ENCODE peak calls at places on chromosomes 1 and 21, in four cellular contexts. S is right lobe of liver, I is fibroblast of lung, N is right cardiac atrium. R is an unnamed sample. For H3K4me1, the result is how much of the 10 kb centered on the place peaks cover.

GRCh38 chr21:42062543-42063022 is 8.5 kb upstream of the UMODL1 start:
- DNase-seq in S (peak), I (no peak), N (peak), R (peak)

GRCh38 chr1:34129630-34130029 is 35.4 kb downstream of the CSMD2 start:
- DNase-seq in S (no peak), I (no peak), N (no peak), R (no peak)

GRCh38 chr1:20604678-20605077 is 15.8 kb downstream of the CDA start:
- DNase-seq in S (peak), I (no peak), N (no peak), R (no peak)

GRCh38 chr1:210586785-210587184 is 258.1 kb downstream of the HHAT start:
- DNase-seq in S (no peak), I (no peak), N (no peak), R (no peak)

GRCh38 chr1:5921671-5922070 is 70.6 kb downstream of the NPHP4 start:
- DNase-seq in S (no peak), I (no peak), N (no peak), R (no peak)

GRCh38 chr1:9826616-9827015 is 2.9 kb upstream of the CLSTN1 start:
- DNase-seq in S (no peak), I (no peak), N (no peak), R (peak)

GRCh38 chr1:157359309-157360020 is 192.8 kb downstream of the FCRL5 start:
- DNase-seq in S (no peak), I (no peak), N (no peak), R (no peak)

GRCh38 chr1:234600418-234601216 is 9.4 kb downstream of the IRF2BP2 start:
- DNase-seq in S (no peak), I (no peak), N (peak), R (no peak)

GRCh38 chr1:210310562-210310961 is 18.1 kb upstream of the HHAT start:
- DNase-seq in S (no peak), I (no peak), N (no peak), R (no peak)

GRCh38 chr1:94401206-94401605 is 17.0 kb upstream of the ABCD3 start:
- DNase-seq in S (no peak), I (no peak), N (no peak), R (no peak)

GRCh38 chr1:206926286-206926685 is 4.5 kb upstream of the FCMR start:
- DNase-seq in S (no peak), I (no peak), N (no peak), R (no peak)

GRCh38 chr1:200483491-200484143 is 73.8 kb upstream of the ZNF281 start:
- DNase-seq in S (no peak), I (peak), N (no peak), R (no peak)

GRCh38 chr1:169495050-169495740 is 9.5 kb upstream of the SLC19A2 start:
- DNase-seq in S (no peak), I (no peak), N (no peak), R (no peak)

GRCh38 chr21:46182548-46183336 is 1.5 kb downstream of the SPATC1L start:
- DNase-seq in S (no peak), I (no peak), N (peak), R (no peak)

GRCh38 chr1:172809751-172810150 is 150.8 kb downstream of the FASLG start:
- DNase-seq in S (no peak), I (no peak), N (no peak), R (no peak)

GRCh38 chr1:241647658-241648057 is 4.4 kb upstream of the WDR64 start:
- DNase-seq in S (no peak), I (no peak), N (no peak), R (no peak)

GRCh38 chr1:154557939-154558609 is 388 bp downstream of the UBE2Q1 start:
- DNase-seq in S (peak), I (no peak), N (peak), R (peak)

GRCh38 chr1:197838836-197839235 is 63.6 kb upstream of the DENND1B start:
- DNase-seq in S (no peak), I (peak), N (no peak), R (no peak)

GRCh38 chr1:83547903-83548302 is 451.0 kb downstream of the TTLL7 start:
- DNase-seq in S (peak), I (peak), N (no peak), R (no peak)

GRCh38 chr1:27527857-27528700 is 38.1 kb upstream of the WASF2 start:
- DNase-seq in S (no peak), I (no peak), N (peak), R (peak)

GRCh38 chr21:46455575-46456385 is 2.9 kb upstream of the DIP2A start:
- DNase-seq in S (no peak), I (peak), N (peak), R (no peak)

GRCh38 chr1:78553859-78554258 is 63.1 kb downstream of the PTGFR start:
- DNase-seq in S (no peak), I (no peak), N (no peak), R (no peak)

GRCh38 chr1:24005163-24005562 is 25.0 kb upstream of the SRSF10 start:
- DNase-seq in S (no peak), I (no peak), N (no peak), R (no peak)

GRCh38 chr1:209714338-209714737 is 9.7 kb downstream of the HSD11B1 start:
- DNase-seq in S (no peak), I (no peak), N (no peak), R (no peak)

GRCh38 chr1:6794164-6794563 is 8.9 kb downstream of the CAMTA1 start:
- DNase-seq in S (no peak), I (peak), N (no peak), R (no peak)

GRCh38 chr1:19651141-19651737 is 7.1 kb downstream of the NBL1 start:
- DNase-seq in S (no peak), I (peak), N (peak), R (no peak)

GRCh38 chr1:98389809-98390208 is 271.7 kb upstream of the SNX7 start:
- DNase-seq in S (no peak), I (peak), N (no peak), R (no peak)

GRCh38 chr1:188140958-188141357 is 1312.2 kb downstream of the PLA2G4A start:
- DNase-seq in S (no peak), I (no peak), N (no peak), R (no peak)

GRCh38 chr1:154186852-154187501 is 4.9 kb downstream of the TPM3 start:
- DNase-seq in S (no peak), I (no peak), N (no peak), R (no peak)

GRCh38 chr1:212167098-212167497 is 118.1 kb upstream of the PPP2R5A start:
- DNase-seq in S (no peak), I (peak), N (peak), R (no peak)

GRCh38 chr1:85188530-85188929 is 12.3 kb downstream of the SYDE2 start:
- DNase-seq in S (no peak), I (no peak), N (no peak), R (no peak)

DNA sequence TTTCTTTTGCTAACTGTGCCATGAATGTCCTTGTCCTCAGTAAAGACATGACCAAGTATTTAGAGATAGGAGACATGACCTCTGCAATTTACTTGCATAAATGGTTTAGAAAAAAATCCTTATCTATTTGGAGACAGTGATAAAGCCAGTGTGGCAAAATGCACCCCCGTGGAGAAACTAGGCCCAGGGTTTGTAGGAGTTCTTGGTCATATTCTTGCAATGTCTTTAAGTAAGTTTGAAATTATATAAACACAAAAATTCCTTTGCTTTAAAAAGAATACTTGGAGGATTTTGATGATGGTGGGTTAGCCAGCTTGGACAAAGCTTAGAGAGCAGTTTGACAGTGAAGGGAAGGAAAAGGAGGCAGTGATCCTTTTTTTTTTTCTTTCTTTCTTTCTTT is 101.9 kb upstream of the SLC45A1 start:
- DNase-seq in S (no peak), I (no peak), N (no peak), R (no peak)
- H3K4me1 ChIP-seq in S (under half), I (under half), N (under half), R (under half)

GRCh38 chr1:51654000-51654399 is 37.1 kb downstream of the OSBPL9 start:
- DNase-seq in S (no peak), I (no peak), N (no peak), R (no peak)

GRCh38 chr1:51656374-51656773 is 39.5 kb downstream of the OSBPL9 start:
- DNase-seq in S (no peak), I (no peak), N (no peak), R (no peak)

GRCh38 chr1:51651552-51651942 is 34.7 kb downstream of the OSBPL9 start:
- DNase-seq in S (no peak), I (no peak), N (no peak), R (no peak)

GRCh38 chr1:51650198-51650597 is 33.3 kb downstream of the OSBPL9 start:
- DNase-seq in S (no peak), I (no peak), N (no peak), R (no peak)

DNA sequence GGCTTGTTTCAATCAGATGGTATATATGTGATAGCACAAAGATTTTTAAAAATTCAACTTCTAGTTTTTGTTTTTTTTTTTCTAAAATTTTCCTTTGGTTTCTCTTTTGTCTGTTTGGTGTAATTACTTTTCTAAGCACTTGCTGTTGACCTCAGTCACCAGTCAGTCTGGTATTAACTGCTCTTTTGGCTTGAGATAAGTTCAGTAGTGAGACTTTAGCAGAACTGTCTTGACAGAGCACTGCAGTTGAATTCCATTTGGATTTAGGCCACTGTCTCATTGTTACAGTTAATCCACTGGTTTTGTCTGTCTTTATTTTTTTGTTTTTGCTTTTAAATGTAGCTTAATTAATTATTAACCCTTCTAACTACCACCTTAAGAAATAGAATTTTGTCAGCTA is 36.2 kb downstream of the OSBPL9 start:
- DNase-seq in S (no peak), I (no peak), N (no peak), R (no peak)
- H3K4me1 ChIP-seq in S (under half), I (under half), N (under half), R (under half)

GRCh38 chr1:42832636-42833265 is 13.7 kb upstream of the ZNF691 start:
- DNase-seq in S (no peak), I (no peak), N (no peak), R (no peak)
- H3K4me1 ChIP-seq in S (under half), I (under half), N (under half), R (under half)

GRCh38 chr1:229620876-229621275 is 5.0 kb downstream of the TAF5L start:
- DNase-seq in S (no peak), I (peak), N (no peak), R (no peak)
- H3K4me1 ChIP-seq in S (under half), I (under half), N (under half), R (under half)

DNA sequence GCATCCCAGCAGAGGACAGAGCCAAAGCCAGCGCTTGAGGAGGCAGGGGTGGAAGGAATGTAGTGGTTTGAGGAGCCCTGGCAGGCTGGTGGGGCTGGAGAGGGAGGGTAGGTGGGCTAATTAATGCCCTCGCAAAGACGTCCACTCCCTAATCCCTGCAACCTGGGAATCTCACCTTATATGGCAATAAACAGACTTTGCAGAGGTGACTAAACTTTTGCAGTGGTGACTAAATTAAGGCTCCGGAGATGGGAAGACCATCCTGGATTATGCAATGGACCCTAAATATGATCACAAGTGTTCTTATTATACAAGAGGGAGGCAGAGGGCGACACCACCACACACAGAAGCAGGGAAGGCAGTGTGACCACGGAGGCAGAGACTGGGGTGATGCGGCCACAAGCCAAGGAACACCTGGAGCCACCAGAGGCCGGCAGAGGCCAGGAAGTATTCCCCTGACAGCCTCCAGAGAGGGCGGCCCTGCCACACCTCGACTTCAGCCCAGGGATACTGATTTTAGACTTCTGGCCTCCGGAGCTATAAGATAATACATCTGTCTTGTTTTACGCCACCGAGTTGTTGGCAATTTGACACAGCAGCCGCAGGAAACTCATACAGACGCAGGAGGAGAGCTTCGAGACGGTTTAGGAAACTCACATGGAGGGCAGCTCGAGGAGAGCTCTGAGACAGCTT is 23.1 kb upstream of the NPPB start:
- DNase-seq in S (no peak), I (no peak), N (no peak), R (no peak)
- H3K4me1 ChIP-seq in S (under half), I (under half), N (under half), R (under half)

GRCh38 chr1:40392206-40392605 is 18.7 kb downstream of the SMAP2 start:
- DNase-seq in S (no peak), I (peak), N (no peak), R (no peak)

GRCh38 chr1:40395211-40396175 is 22.0 kb downstream of the SMAP2 start:
- DNase-seq in S (no peak), I (no peak), N (no peak), R (no peak)

GRCh38 chr1:40393173-40393572 is 19.6 kb downstream of the SMAP2 start:
- DNase-seq in S (no peak), I (no peak), N (no peak), R (no peak)

GRCh38 chr1:40396420-40396819 is 22.9 kb downstream of the SMAP2 start:
- DNase-seq in S (no peak), I (no peak), N (no peak), R (no peak)

DNA sequence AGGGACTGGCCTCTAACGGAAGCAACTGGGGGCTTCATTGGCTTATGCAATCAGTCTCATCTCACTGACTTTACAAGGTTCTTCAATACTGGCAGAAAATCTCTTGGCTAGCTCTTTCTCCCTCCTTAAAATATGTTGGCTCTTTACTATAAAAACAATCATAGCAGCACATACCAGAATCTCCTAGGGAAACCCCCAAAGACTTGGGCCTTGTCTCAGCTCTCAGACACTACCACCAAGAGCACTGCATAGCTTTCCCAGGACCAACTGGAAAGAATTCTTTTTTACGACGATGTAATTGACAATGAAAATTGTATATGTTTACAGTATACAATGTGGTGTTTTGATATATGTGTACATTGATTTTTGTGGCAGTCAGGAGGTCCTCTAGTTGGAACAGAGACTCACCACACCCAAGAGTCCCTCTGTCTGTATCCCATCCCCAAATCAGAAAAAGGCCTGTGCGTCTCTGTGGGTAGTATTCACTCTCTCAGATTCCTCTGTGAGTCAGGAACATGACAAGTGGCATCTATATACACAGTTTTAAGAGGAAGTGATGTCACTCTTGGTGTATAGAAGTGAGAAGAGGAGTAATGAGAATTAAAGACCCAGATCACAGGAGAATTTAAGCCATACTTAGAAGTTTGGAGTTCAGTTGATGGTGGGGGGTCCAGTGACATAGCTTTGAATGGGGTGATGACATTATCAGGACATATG is 21.1 kb downstream of the SMAP2 start:
- DNase-seq in S (no peak), I (no peak), N (no peak), R (no peak)
- H3K4me1 ChIP-seq in S (under half), I (under half), N (under half), R (half or more)

GRCh38 chr1:31762323-31762722 is 1.8 kb downstream of the ADGRB2 start:
- DNase-seq in S (no peak), I (no peak), N (no peak), R (no peak)
- H3K4me1 ChIP-seq in S (under half), I (under half), N (under half), R (under half)

DNA sequence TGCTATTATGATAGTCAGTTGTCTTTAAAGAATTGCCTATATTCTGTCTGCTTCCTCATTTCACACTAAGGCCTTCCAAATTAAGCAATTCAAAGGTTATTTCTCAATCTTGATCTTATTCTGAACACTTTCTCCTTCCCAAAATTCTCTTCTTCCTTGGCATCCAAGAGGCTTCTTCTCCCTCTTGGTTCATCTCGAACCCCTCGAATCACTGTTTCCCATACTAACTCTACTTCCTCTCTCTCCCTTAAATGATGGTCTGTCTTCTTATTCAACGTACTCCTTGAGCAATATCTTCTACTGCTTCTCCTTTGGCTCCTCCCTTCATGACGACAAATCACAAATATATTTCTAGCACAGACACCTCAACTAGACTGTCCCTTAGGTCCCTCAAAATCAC is 4.5 kb downstream of the COPA start:
- DNase-seq in S (no peak), I (no peak), N (no peak), R (no peak)
- H3K4me1 ChIP-seq in S (under half), I (under half), N (under half), R (under half)

DNA sequence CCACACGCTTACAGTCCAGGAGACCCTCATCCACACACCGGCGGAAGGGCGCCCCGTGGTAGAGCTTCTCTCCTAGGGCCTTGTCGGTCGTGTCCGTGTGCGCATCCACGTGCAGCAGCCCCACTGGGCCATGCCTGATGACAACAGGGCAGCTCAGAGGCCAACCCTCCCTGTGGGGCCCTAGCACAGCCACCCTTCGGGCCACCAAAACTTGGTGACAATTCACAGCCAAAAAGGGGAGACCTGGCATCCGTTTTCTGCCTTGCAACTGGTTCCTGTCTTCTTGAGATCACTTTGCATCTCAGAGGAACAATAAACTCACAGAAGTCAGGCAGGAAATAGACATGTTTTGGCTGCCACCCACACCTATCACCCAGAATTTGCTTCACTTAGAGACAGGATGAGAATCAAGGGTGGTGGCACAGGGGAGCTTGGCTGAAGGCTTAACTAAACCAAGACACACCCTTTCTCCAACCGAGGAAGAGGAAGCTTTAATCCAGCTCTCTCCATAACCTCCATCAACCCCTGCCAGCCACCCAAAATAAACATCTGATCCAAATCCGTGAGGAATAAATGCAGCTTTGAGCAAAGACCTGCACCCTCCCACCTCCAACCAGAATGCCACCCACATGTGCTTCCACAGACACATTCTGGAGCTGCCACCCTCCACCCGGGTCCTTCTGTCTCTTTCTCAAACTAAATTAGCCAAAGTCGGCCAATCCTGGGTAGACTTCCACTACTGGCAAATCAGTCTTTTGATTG is 5.7 kb downstream of the AGMAT start:
- DNase-seq in S (no peak), I (no peak), N (no peak), R (peak)
- H3K4me1 ChIP-seq in S (under half), I (under half), N (under half), R (under half)

GRCh38 chr1:235864469-235864868 is 2.2 kb downstream of the LYST start:
- DNase-seq in S (no peak), I (no peak), N (no peak), R (no peak)
- H3K4me1 ChIP-seq in S (under half), I (under half), N (under half), R (under half)